ENCODE peak calls at places on chromosomes 16 and 17, in nine cellular contexts. One of them, this sample, is unnamed.

GRCh38 chr16:67286441-67287235 is 7.3 kb downstream of the PLEKHG4 start:
- DNase-seq in lung microvascular endothelial cell: no peak
- DNase-seq in activated CD4-positive, alpha-beta T cell treated with anti-CD3 and anti-CD28 coated beads, Interleukin-2, amount 50 U/mL, for 1 hour: no peak
- DNase-seq in stimulated activated CD8-positive, alpha-beta memory T cell treated with anti-CD3 and anti-CD28 coated beads, Interleukin-4, amount 100 ng/mL, for 24 hours: no peak
- DNase-seq in CD8-positive, alpha-beta memory T cell: no peak
- DNase-seq in foreskin melanocyte: no peak
- DNase-seq in activated naive CD4-positive, alpha-beta T cell treated with anti-CD3 and anti-CD28 coated beads, Interleukin-2, amount 10 ng/mL, durations not matched to agents 7 days and 5 days: no peak
- DNase-seq in upper lobe of right lung: no peak
- DNase-seq in uterus: no peak
- DNase-seq in this sample: no peak

GRCh38 chr16:5928476-5929055 is 831.0 kb upstream of the EEF2KMT start:
- DNase-seq in lung microvascular endothelial cell: no peak
- DNase-seq in activated CD4-positive, alpha-beta T cell treated with anti-CD3 and anti-CD28 coated beads, Interleukin-2, amount 50 U/mL, for 1 hour: no peak
- DNase-seq in stimulated activated CD8-positive, alpha-beta memory T cell treated with anti-CD3 and anti-CD28 coated beads, Interleukin-4, amount 100 ng/mL, for 24 hours: no peak
- DNase-seq in CD8-positive, alpha-beta memory T cell: no peak
- DNase-seq in foreskin melanocyte: no peak
- DNase-seq in activated naive CD4-positive, alpha-beta T cell treated with anti-CD3 and anti-CD28 coated beads, Interleukin-2, amount 10 ng/mL, durations not matched to agents 7 days and 5 days: no peak
- DNase-seq in upper lobe of right lung: no peak
- DNase-seq in uterus: no peak
- DNase-seq in this sample: no peak

GRCh38 chr16:83300326-83300725 is 507.5 kb upstream of the HSBP1 start:
- DNase-seq in lung microvascular endothelial cell: no peak
- DNase-seq in activated CD4-positive, alpha-beta T cell treated with anti-CD3 and anti-CD28 coated beads, Interleukin-2, amount 50 U/mL, for 1 hour: no peak
- DNase-seq in stimulated activated CD8-positive, alpha-beta memory T cell treated with anti-CD3 and anti-CD28 coated beads, Interleukin-4, amount 100 ng/mL, for 24 hours: no peak
- DNase-seq in CD8-positive, alpha-beta memory T cell: no peak
- DNase-seq in foreskin melanocyte: no peak
- DNase-seq in activated naive CD4-positive, alpha-beta T cell treated with anti-CD3 and anti-CD28 coated beads, Interleukin-2, amount 10 ng/mL, durations not matched to agents 7 days and 5 days: no peak
- DNase-seq in upper lobe of right lung: no peak
- DNase-seq in uterus: no peak
- DNase-seq in this sample: no peak

GRCh38 chr17:7850970-7851437 is 3.9 kb upstream of the TMEM88 start:
- DNase-seq in lung microvascular endothelial cell: no peak
- DNase-seq in activated CD4-positive, alpha-beta T cell treated with anti-CD3 and anti-CD28 coated beads, Interleukin-2, amount 50 U/mL, for 1 hour: peak; percentile 25
- DNase-seq in stimulated activated CD8-positive, alpha-beta memory T cell treated with anti-CD3 and anti-CD28 coated beads, Interleukin-4, amount 100 ng/mL, for 24 hours: no peak
- DNase-seq in CD8-positive, alpha-beta memory T cell: no peak
- DNase-seq in foreskin melanocyte: no peak
- DNase-seq in activated naive CD4-positive, alpha-beta T cell treated with anti-CD3 and anti-CD28 coated beads, Interleukin-2, amount 10 ng/mL, durations not matched to agents 7 days and 5 days: no peak
- DNase-seq in upper lobe of right lung: peak; percentile 59
- DNase-seq in uterus: peak; percentile 24
- DNase-seq in this sample: no peak

GRCh38 chr16:9919460-9919859 is 262.8 kb downstream of the GRIN2A start:
- DNase-seq in lung microvascular endothelial cell: no peak
- DNase-seq in activated CD4-positive, alpha-beta T cell treated with anti-CD3 and anti-CD28 coated beads, Interleukin-2, amount 50 U/mL, for 1 hour: no peak
- DNase-seq in stimulated activated CD8-positive, alpha-beta memory T cell treated with anti-CD3 and anti-CD28 coated beads, Interleukin-4, amount 100 ng/mL, for 24 hours: no peak
- DNase-seq in CD8-positive, alpha-beta memory T cell: no peak
- DNase-seq in foreskin melanocyte: no peak
- DNase-seq in activated naive CD4-positive, alpha-beta T cell treated with anti-CD3 and anti-CD28 coated beads, Interleukin-2, amount 10 ng/mL, durations not matched to agents 7 days and 5 days: no peak
- DNase-seq in upper lobe of right lung: no peak
- DNase-seq in uterus: no peak
- DNase-seq in this sample: no peak

GRCh38 chr16:85276741-85277140 is 164.5 kb upstream of the CIBAR2 start:
- DNase-seq in lung microvascular endothelial cell: no peak
- DNase-seq in activated CD4-positive, alpha-beta T cell treated with anti-CD3 and anti-CD28 coated beads, Interleukin-2, amount 50 U/mL, for 1 hour: no peak
- DNase-seq in stimulated activated CD8-positive, alpha-beta memory T cell treated with anti-CD3 and anti-CD28 coated beads, Interleukin-4, amount 100 ng/mL, for 24 hours: no peak
- DNase-seq in CD8-positive, alpha-beta memory T cell: no peak
- DNase-seq in foreskin melanocyte: no peak
- DNase-seq in activated naive CD4-positive, alpha-beta T cell treated with anti-CD3 and anti-CD28 coated beads, Interleukin-2, amount 10 ng/mL, durations not matched to agents 7 days and 5 days: no peak
- DNase-seq in upper lobe of right lung: no peak
- DNase-seq in uterus: no peak
- DNase-seq in this sample: no peak

GRCh38 chr17:81968850-81969812 is 8.1 kb upstream of the NOTUM start:
- DNase-seq in lung microvascular endothelial cell: no peak
- DNase-seq in activated CD4-positive, alpha-beta T cell treated with anti-CD3 and anti-CD28 coated beads, Interleukin-2, amount 50 U/mL, for 1 hour: no peak
- DNase-seq in stimulated activated CD8-positive, alpha-beta memory T cell treated with anti-CD3 and anti-CD28 coated beads, Interleukin-4, amount 100 ng/mL, for 24 hours: no peak
- DNase-seq in CD8-positive, alpha-beta memory T cell: no peak
- DNase-seq in foreskin melanocyte: no peak
- DNase-seq in activated naive CD4-positive, alpha-beta T cell treated with anti-CD3 and anti-CD28 coated beads, Interleukin-2, amount 10 ng/mL, durations not matched to agents 7 days and 5 days: no peak
- DNase-seq in upper lobe of right lung: no peak
- DNase-seq in uterus: no peak
- DNase-seq in this sample: no peak

GRCh38 chr16:53892155-53892554 is 188.2 kb downstream of the FTO start:
- DNase-seq in lung microvascular endothelial cell: peak; percentile 73
- DNase-seq in activated CD4-positive, alpha-beta T cell treated with anti-CD3 and anti-CD28 coated beads, Interleukin-2, amount 50 U/mL, for 1 hour: peak; percentile 25
- DNase-seq in stimulated activated CD8-positive, alpha-beta memory T cell treated with anti-CD3 and anti-CD28 coated beads, Interleukin-4, amount 100 ng/mL, for 24 hours: peak; percentile 9
- DNase-seq in CD8-positive, alpha-beta memory T cell: peak; percentile 3
- DNase-seq in foreskin melanocyte: peak; percentile 63
- DNase-seq in activated naive CD4-positive, alpha-beta T cell treated with anti-CD3 and anti-CD28 coated beads, Interleukin-2, amount 10 ng/mL, durations not matched to agents 7 days and 5 days: peak; percentile 75
- DNase-seq in upper lobe of right lung: no peak
- DNase-seq in uterus: peak; percentile 31
- DNase-seq in this sample: peak; percentile 50

GRCh38 chr17:68383443-68384321 is 73.6 kb downstream of the WIPI1 start:
- DNase-seq in lung microvascular endothelial cell: peak; percentile 95
- DNase-seq in activated CD4-positive, alpha-beta T cell treated with anti-CD3 and anti-CD28 coated beads, Interleukin-2, amount 50 U/mL, for 1 hour: no peak
- DNase-seq in stimulated activated CD8-positive, alpha-beta memory T cell treated with anti-CD3 and anti-CD28 coated beads, Interleukin-4, amount 100 ng/mL, for 24 hours: no peak
- DNase-seq in CD8-positive, alpha-beta memory T cell: no peak
- DNase-seq in foreskin melanocyte: peak; percentile 99
- DNase-seq in activated naive CD4-positive, alpha-beta T cell treated with anti-CD3 and anti-CD28 coated beads, Interleukin-2, amount 10 ng/mL, durations not matched to agents 7 days and 5 days: peak; percentile 63
- DNase-seq in upper lobe of right lung: peak; percentile 71
- DNase-seq in uterus: peak; percentile 56
- DNase-seq in this sample: peak; percentile 37

GRCh38 chr17:68591583-68591982 is 9.6 kb downstream of the FAM20A start:
- DNase-seq in lung microvascular endothelial cell: no peak
- DNase-seq in activated CD4-positive, alpha-beta T cell treated with anti-CD3 and anti-CD28 coated beads, Interleukin-2, amount 50 U/mL, for 1 hour: no peak
- DNase-seq in stimulated activated CD8-positive, alpha-beta memory T cell treated with anti-CD3 and anti-CD28 coated beads, Interleukin-4, amount 100 ng/mL, for 24 hours: no peak
- DNase-seq in CD8-positive, alpha-beta memory T cell: no peak
- DNase-seq in foreskin melanocyte: no peak
- DNase-seq in activated naive CD4-positive, alpha-beta T cell treated with anti-CD3 and anti-CD28 coated beads, Interleukin-2, amount 10 ng/mL, durations not matched to agents 7 days and 5 days: no peak
- DNase-seq in upper lobe of right lung: no peak
- DNase-seq in uterus: peak; percentile 70
- DNase-seq in this sample: peak; percentile 50

GRCh38 chr17:64622931-64623654 is 39.0 kb downstream of the SMURF2 start:
- DNase-seq in lung microvascular endothelial cell: peak; percentile 93
- DNase-seq in activated CD4-positive, alpha-beta T cell treated with anti-CD3 and anti-CD28 coated beads, Interleukin-2, amount 50 U/mL, for 1 hour: no peak
- DNase-seq in stimulated activated CD8-positive, alpha-beta memory T cell treated with anti-CD3 and anti-CD28 coated beads, Interleukin-4, amount 100 ng/mL, for 24 hours: no peak
- DNase-seq in CD8-positive, alpha-beta memory T cell: no peak
- DNase-seq in foreskin melanocyte: peak; percentile 23
- DNase-seq in activated naive CD4-positive, alpha-beta T cell treated with anti-CD3 and anti-CD28 coated beads, Interleukin-2, amount 10 ng/mL, durations not matched to agents 7 days and 5 days: no peak
- DNase-seq in upper lobe of right lung: no peak
- DNase-seq in uterus: no peak
- DNase-seq in this sample: peak; percentile 96

GRCh38 chr17:57714660-57715059 is 30.4 kb downstream of the CCDC182 start:
- DNase-seq in lung microvascular endothelial cell: no peak
- DNase-seq in activated CD4-positive, alpha-beta T cell treated with anti-CD3 and anti-CD28 coated beads, Interleukin-2, amount 50 U/mL, for 1 hour: no peak
- DNase-seq in stimulated activated CD8-positive, alpha-beta memory T cell treated with anti-CD3 and anti-CD28 coated beads, Interleukin-4, amount 100 ng/mL, for 24 hours: no peak
- DNase-seq in CD8-positive, alpha-beta memory T cell: no peak
- DNase-seq in foreskin melanocyte: no peak
- DNase-seq in activated naive CD4-positive, alpha-beta T cell treated with anti-CD3 and anti-CD28 coated beads, Interleukin-2, amount 10 ng/mL, durations not matched to agents 7 days and 5 days: no peak
- DNase-seq in upper lobe of right lung: no peak
- DNase-seq in uterus: no peak
- DNase-seq in this sample: no peak

GRCh38 chr16:84024854-84025253 is 17.7 kb downstream of the SLC38A8 start:
- DNase-seq in lung microvascular endothelial cell: peak; percentile 83
- DNase-seq in activated CD4-positive, alpha-beta T cell treated with anti-CD3 and anti-CD28 coated beads, Interleukin-2, amount 50 U/mL, for 1 hour: no peak
- DNase-seq in stimulated activated CD8-positive, alpha-beta memory T cell treated with anti-CD3 and anti-CD28 coated beads, Interleukin-4, amount 100 ng/mL, for 24 hours: no peak
- DNase-seq in CD8-positive, alpha-beta memory T cell: no peak
- DNase-seq in foreskin melanocyte: no peak
- DNase-seq in activated naive CD4-positive, alpha-beta T cell treated with anti-CD3 and anti-CD28 coated beads, Interleukin-2, amount 10 ng/mL, durations not matched to agents 7 days and 5 days: no peak
- DNase-seq in upper lobe of right lung: no peak
- DNase-seq in uterus: no peak
- DNase-seq in this sample: peak; percentile 92

GRCh38 chr17:33038740-33039139 is 47.1 kb downstream of the SPACA3 start:
- DNase-seq in lung microvascular endothelial cell: peak; percentile 24
- DNase-seq in activated CD4-positive, alpha-beta T cell treated with anti-CD3 and anti-CD28 coated beads, Interleukin-2, amount 50 U/mL, for 1 hour: no peak
- DNase-seq in stimulated activated CD8-positive, alpha-beta memory T cell treated with anti-CD3 and anti-CD28 coated beads, Interleukin-4, amount 100 ng/mL, for 24 hours: no peak
- DNase-seq in CD8-positive, alpha-beta memory T cell: no peak
- DNase-seq in foreskin melanocyte: no peak
- DNase-seq in activated naive CD4-positive, alpha-beta T cell treated with anti-CD3 and anti-CD28 coated beads, Interleukin-2, amount 10 ng/mL, durations not matched to agents 7 days and 5 days: peak; percentile 40
- DNase-seq in upper lobe of right lung: no peak
- DNase-seq in uterus: peak; percentile 35
- DNase-seq in this sample: peak; percentile 18

GRCh38 chr17:75642221-75643032 is 9.2 kb downstream of the SMIM5 start:
- DNase-seq in lung microvascular endothelial cell: peak; percentile 19
- DNase-seq in activated CD4-positive, alpha-beta T cell treated with anti-CD3 and anti-CD28 coated beads, Interleukin-2, amount 50 U/mL, for 1 hour: no peak
- DNase-seq in stimulated activated CD8-positive, alpha-beta memory T cell treated with anti-CD3 and anti-CD28 coated beads, Interleukin-4, amount 100 ng/mL, for 24 hours: no peak
- DNase-seq in CD8-positive, alpha-beta memory T cell: no peak
- DNase-seq in foreskin melanocyte: no peak
- DNase-seq in activated naive CD4-positive, alpha-beta T cell treated with anti-CD3 and anti-CD28 coated beads, Interleukin-2, amount 10 ng/mL, durations not matched to agents 7 days and 5 days: no peak
- DNase-seq in upper lobe of right lung: no peak
- DNase-seq in uterus: no peak
- DNase-seq in this sample: peak; percentile 60

GRCh38 chr17:2071024-2071385 is 16.1 kb downstream of the HIC1 start:
- DNase-seq in lung microvascular endothelial cell: no peak
- DNase-seq in activated CD4-positive, alpha-beta T cell treated with anti-CD3 and anti-CD28 coated beads, Interleukin-2, amount 50 U/mL, for 1 hour: no peak
- DNase-seq in stimulated activated CD8-positive, alpha-beta memory T cell treated with anti-CD3 and anti-CD28 coated beads, Interleukin-4, amount 100 ng/mL, for 24 hours: no peak
- DNase-seq in CD8-positive, alpha-beta memory T cell: no peak
- DNase-seq in foreskin melanocyte: no peak
- DNase-seq in activated naive CD4-positive, alpha-beta T cell treated with anti-CD3 and anti-CD28 coated beads, Interleukin-2, amount 10 ng/mL, durations not matched to agents 7 days and 5 days: no peak
- DNase-seq in upper lobe of right lung: no peak
- DNase-seq in uterus: no peak
- DNase-seq in this sample: no peak

GRCh38 chr16:140175-140857 is 1.8 kb upstream of the NPRL3 start:
- DNase-seq in lung microvascular endothelial cell: no peak
- DNase-seq in activated CD4-positive, alpha-beta T cell treated with anti-CD3 and anti-CD28 coated beads, Interleukin-2, amount 50 U/mL, for 1 hour: no peak
- DNase-seq in stimulated activated CD8-positive, alpha-beta memory T cell treated with anti-CD3 and anti-CD28 coated beads, Interleukin-4, amount 100 ng/mL, for 24 hours: no peak
- DNase-seq in CD8-positive, alpha-beta memory T cell: no peak
- DNase-seq in foreskin melanocyte: no peak
- DNase-seq in activated naive CD4-positive, alpha-beta T cell treated with anti-CD3 and anti-CD28 coated beads, Interleukin-2, amount 10 ng/mL, durations not matched to agents 7 days and 5 days: no peak
- DNase-seq in upper lobe of right lung: no peak
- DNase-seq in uterus: no peak
- DNase-seq in this sample: no peak

GRCh38 chr16:49048557-49048956 is 233.1 kb downstream of the CBLN1 start:
- DNase-seq in lung microvascular endothelial cell: no peak
- DNase-seq in activated CD4-positive, alpha-beta T cell treated with anti-CD3 and anti-CD28 coated beads, Interleukin-2, amount 50 U/mL, for 1 hour: no peak
- DNase-seq in stimulated activated CD8-positive, alpha-beta memory T cell treated with anti-CD3 and anti-CD28 coated beads, Interleukin-4, amount 100 ng/mL, for 24 hours: no peak
- DNase-seq in CD8-positive, alpha-beta memory T cell: no peak
- DNase-seq in foreskin melanocyte: peak; percentile 2
- DNase-seq in activated naive CD4-positive, alpha-beta T cell treated with anti-CD3 and anti-CD28 coated beads, Interleukin-2, amount 10 ng/mL, durations not matched to agents 7 days and 5 days: no peak
- DNase-seq in upper lobe of right lung: no peak
- DNase-seq in uterus: no peak
- DNase-seq in this sample: peak; percentile 64

GRCh38 chr16:82082543-82083244 is 47.6 kb downstream of the HSD17B2 start:
- DNase-seq in lung microvascular endothelial cell: peak; percentile 73
- DNase-seq in activated CD4-positive, alpha-beta T cell treated with anti-CD3 and anti-CD28 coated beads, Interleukin-2, amount 50 U/mL, for 1 hour: no peak
- DNase-seq in stimulated activated CD8-positive, alpha-beta memory T cell treated with anti-CD3 and anti-CD28 coated beads, Interleukin-4, amount 100 ng/mL, for 24 hours: no peak
- DNase-seq in CD8-positive, alpha-beta memory T cell: no peak
- DNase-seq in foreskin melanocyte: no peak
- DNase-seq in activated naive CD4-positive, alpha-beta T cell treated with anti-CD3 and anti-CD28 coated beads, Interleukin-2, amount 10 ng/mL, durations not matched to agents 7 days and 5 days: no peak
- DNase-seq in upper lobe of right lung: no peak
- DNase-seq in uterus: no peak
- DNase-seq in this sample: peak; percentile 62

GRCh38 chr16:70437582-70438324 is 1.1 kb downstream of the ST3GAL2 start:
- DNase-seq in lung microvascular endothelial cell: peak; percentile 59
- DNase-seq in activated CD4-positive, alpha-beta T cell treated with anti-CD3 and anti-CD28 coated beads, Interleukin-2, amount 50 U/mL, for 1 hour: no peak
- DNase-seq in stimulated activated CD8-positive, alpha-beta memory T cell treated with anti-CD3 and anti-CD28 coated beads, Interleukin-4, amount 100 ng/mL, for 24 hours: no peak
- DNase-seq in CD8-positive, alpha-beta memory T cell: no peak
- DNase-seq in foreskin melanocyte: no peak
- DNase-seq in activated naive CD4-positive, alpha-beta T cell treated with anti-CD3 and anti-CD28 coated beads, Interleukin-2, amount 10 ng/mL, durations not matched to agents 7 days and 5 days: peak; percentile 29
- DNase-seq in upper lobe of right lung: no peak
- DNase-seq in uterus: no peak
- DNase-seq in this sample: peak; percentile 9

GRCh38 chr16:48576927-48577326 is 33.1 kb downstream of the N4BP1 start:
- DNase-seq in lung microvascular endothelial cell: peak; percentile 23
- DNase-seq in activated CD4-positive, alpha-beta T cell treated with anti-CD3 and anti-CD28 coated beads, Interleukin-2, amount 50 U/mL, for 1 hour: no peak
- DNase-seq in stimulated activated CD8-positive, alpha-beta memory T cell treated with anti-CD3 and anti-CD28 coated beads, Interleukin-4, amount 100 ng/mL, for 24 hours: no peak
- DNase-seq in CD8-positive, alpha-beta memory T cell: no peak
- DNase-seq in foreskin melanocyte: peak; percentile 59
- DNase-seq in activated naive CD4-positive, alpha-beta T cell treated with anti-CD3 and anti-CD28 coated beads, Interleukin-2, amount 10 ng/mL, durations not matched to agents 7 days and 5 days: no peak
- DNase-seq in upper lobe of right lung: no peak
- DNase-seq in uterus: no peak
- DNase-seq in this sample: peak; percentile 55

GRCh38 chr17:42586514-42587230 is 9.1 kb upstream of the PSMC3IP start:
- DNase-seq in lung microvascular endothelial cell: no peak
- DNase-seq in activated CD4-positive, alpha-beta T cell treated with anti-CD3 and anti-CD28 coated beads, Interleukin-2, amount 50 U/mL, for 1 hour: no peak
- DNase-seq in stimulated activated CD8-positive, alpha-beta memory T cell treated with anti-CD3 and anti-CD28 coated beads, Interleukin-4, amount 100 ng/mL, for 24 hours: no peak
- DNase-seq in CD8-positive, alpha-beta memory T cell: no peak
- DNase-seq in foreskin melanocyte: no peak
- DNase-seq in activated naive CD4-positive, alpha-beta T cell treated with anti-CD3 and anti-CD28 coated beads, Interleukin-2, amount 10 ng/mL, durations not matched to agents 7 days and 5 days: no peak
- DNase-seq in upper lobe of right lung: peak; percentile 39
- DNase-seq in uterus: no peak
- DNase-seq in this sample: no peak

GRCh38 chr16:2752850-2753522 is 548 bp downstream of the SRRM2 start:
- DNase-seq in lung microvascular endothelial cell: peak; percentile 79
- DNase-seq in activated CD4-positive, alpha-beta T cell treated with anti-CD3 and anti-CD28 coated beads, Interleukin-2, amount 50 U/mL, for 1 hour: peak; percentile 56
- DNase-seq in stimulated activated CD8-positive, alpha-beta memory T cell treated with anti-CD3 and anti-CD28 coated beads, Interleukin-4, amount 100 ng/mL, for 24 hours: peak; percentile 65
- DNase-seq in CD8-positive, alpha-beta memory T cell: no peak
- DNase-seq in foreskin melanocyte: peak; percentile 62
- DNase-seq in activated naive CD4-positive, alpha-beta T cell treated with anti-CD3 and anti-CD28 coated beads, Interleukin-2, amount 10 ng/mL, durations not matched to agents 7 days and 5 days: peak; percentile 73
- DNase-seq in upper lobe of right lung: peak; percentile 93
- DNase-seq in uterus: peak; percentile 88
- DNase-seq in this sample: peak; percentile 67

GRCh38 chr16:57826040-57826434 is 23.7 kb upstream of the KIFC3 start:
- DNase-seq in lung microvascular endothelial cell: no peak
- DNase-seq in activated CD4-positive, alpha-beta T cell treated with anti-CD3 and anti-CD28 coated beads, Interleukin-2, amount 50 U/mL, for 1 hour: no peak
- DNase-seq in stimulated activated CD8-positive, alpha-beta memory T cell treated with anti-CD3 and anti-CD28 coated beads, Interleukin-4, amount 100 ng/mL, for 24 hours: no peak
- DNase-seq in CD8-positive, alpha-beta memory T cell: no peak
- DNase-seq in foreskin melanocyte: no peak
- DNase-seq in activated naive CD4-positive, alpha-beta T cell treated with anti-CD3 and anti-CD28 coated beads, Interleukin-2, amount 10 ng/mL, durations not matched to agents 7 days and 5 days: no peak
- DNase-seq in upper lobe of right lung: no peak
- DNase-seq in uterus: no peak
- DNase-seq in this sample: no peak

GRCh38 chr17:45430738-45431530 is 1.7 kb downstream of the ARHGAP27 start:
- DNase-seq in lung microvascular endothelial cell: no peak
- DNase-seq in activated CD4-positive, alpha-beta T cell treated with anti-CD3 and anti-CD28 coated beads, Interleukin-2, amount 50 U/mL, for 1 hour: no peak
- DNase-seq in stimulated activated CD8-positive, alpha-beta memory T cell treated with anti-CD3 and anti-CD28 coated beads, Interleukin-4, amount 100 ng/mL, for 24 hours: no peak
- DNase-seq in CD8-positive, alpha-beta memory T cell: peak; percentile 17
- DNase-seq in foreskin melanocyte: no peak
- DNase-seq in activated naive CD4-positive, alpha-beta T cell treated with anti-CD3 and anti-CD28 coated beads, Interleukin-2, amount 10 ng/mL, durations not matched to agents 7 days and 5 days: peak; percentile 69
- DNase-seq in upper lobe of right lung: peak; percentile 90
- DNase-seq in uterus: no peak
- DNase-seq in this sample: peak; percentile 87

GRCh38 chr16:46976550-46976949 is 3.1 kb upstream of the DNAJA2 start:
- DNase-seq in lung microvascular endothelial cell: no peak
- DNase-seq in activated CD4-positive, alpha-beta T cell treated with anti-CD3 and anti-CD28 coated beads, Interleukin-2, amount 50 U/mL, for 1 hour: no peak
- DNase-seq in stimulated activated CD8-positive, alpha-beta memory T cell treated with anti-CD3 and anti-CD28 coated beads, Interleukin-4, amount 100 ng/mL, for 24 hours: no peak
- DNase-seq in CD8-positive, alpha-beta memory T cell: no peak
- DNase-seq in foreskin melanocyte: no peak
- DNase-seq in activated naive CD4-positive, alpha-beta T cell treated with anti-CD3 and anti-CD28 coated beads, Interleukin-2, amount 10 ng/mL, durations not matched to agents 7 days and 5 days: no peak
- DNase-seq in upper lobe of right lung: no peak
- DNase-seq in uterus: no peak
- DNase-seq in this sample: peak; percentile 57

GRCh38 chr16:4660454-4661007 is 32.8 kb upstream of the NUDT16L1 start:
- DNase-seq in lung microvascular endothelial cell: peak; percentile 82
- DNase-seq in activated CD4-positive, alpha-beta T cell treated with anti-CD3 and anti-CD28 coated beads, Interleukin-2, amount 50 U/mL, for 1 hour: peak; percentile 50
- DNase-seq in stimulated activated CD8-positive, alpha-beta memory T cell treated with anti-CD3 and anti-CD28 coated beads, Interleukin-4, amount 100 ng/mL, for 24 hours: peak; percentile 86
- DNase-seq in CD8-positive, alpha-beta memory T cell: peak; percentile 60
- DNase-seq in foreskin melanocyte: no peak
- DNase-seq in activated naive CD4-positive, alpha-beta T cell treated with anti-CD3 and anti-CD28 coated beads, Interleukin-2, amount 10 ng/mL, durations not matched to agents 7 days and 5 days: peak; percentile 82
- DNase-seq in upper lobe of right lung: peak; percentile 91
- DNase-seq in uterus: peak; percentile 71
- DNase-seq in this sample: no peak

GRCh38 chr17:45073414-45074070 is 12.4 kb downstream of the NMT1 start:
- DNase-seq in lung microvascular endothelial cell: peak; percentile 58
- DNase-seq in activated CD4-positive, alpha-beta T cell treated with anti-CD3 and anti-CD28 coated beads, Interleukin-2, amount 50 U/mL, for 1 hour: no peak
- DNase-seq in stimulated activated CD8-positive, alpha-beta memory T cell treated with anti-CD3 and anti-CD28 coated beads, Interleukin-4, amount 100 ng/mL, for 24 hours: no peak
- DNase-seq in CD8-positive, alpha-beta memory T cell: no peak
- DNase-seq in foreskin melanocyte: no peak
- DNase-seq in activated naive CD4-positive, alpha-beta T cell treated with anti-CD3 and anti-CD28 coated beads, Interleukin-2, amount 10 ng/mL, durations not matched to agents 7 days and 5 days: no peak
- DNase-seq in upper lobe of right lung: no peak
- DNase-seq in uterus: peak; percentile 41
- DNase-seq in this sample: no peak

GRCh38 chr16:88886915-88887521 is 20.6 kb upstream of the PABPN1L start:
- DNase-seq in lung microvascular endothelial cell: no peak
- DNase-seq in activated CD4-positive, alpha-beta T cell treated with anti-CD3 and anti-CD28 coated beads, Interleukin-2, amount 50 U/mL, for 1 hour: no peak
- DNase-seq in stimulated activated CD8-positive, alpha-beta memory T cell treated with anti-CD3 and anti-CD28 coated beads, Interleukin-4, amount 100 ng/mL, for 24 hours: no peak
- DNase-seq in CD8-positive, alpha-beta memory T cell: no peak
- DNase-seq in foreskin melanocyte: no peak
- DNase-seq in activated naive CD4-positive, alpha-beta T cell treated with anti-CD3 and anti-CD28 coated beads, Interleukin-2, amount 10 ng/mL, durations not matched to agents 7 days and 5 days: no peak
- DNase-seq in upper lobe of right lung: peak; percentile 76
- DNase-seq in uterus: peak; percentile 80
- DNase-seq in this sample: no peak